ENCODE peak calls at places on chromosomes 2 and 18, in ten cellular contexts. F, N, Q, P, L, W, S, H, K and X are unnamed samples.

GRCh38 chr2:110173523-110173922 is 31.3 kb downstream of the NPHP1 start:
- DNase-seq in K (no peak), N (no peak), Q (no peak), W (no peak), H (no peak), S (no peak), P (no peak), L (peak), F (no peak), X (no peak)

GRCh38 chr18:21741511-21742322 is 1.1 kb downstream of the MIB1 start:
- DNase-seq in L (no peak), Q (peak), H (no peak), W (peak), F (peak), K (no peak), N (peak), S (peak), P (peak), X (peak)

GRCh38 chr18:76099931-76100457 is 395.0 kb downstream of the ZNF516 start:
- DNase-seq in F (no peak), W (no peak), N (no peak), H (no peak), K (no peak), Q (no peak), P (no peak), S (no peak), L (no peak), X (no peak)

GRCh38 chr2:23426284-23426905 is 41.4 kb downstream of the KLHL29 start:
- DNase-seq in P (peak), H (no peak), Q (no peak), L (peak), N (no peak), S (peak), W (no peak), K (no peak), F (no peak), X (no peak)

GRCh38 chr2:162202203-162202602 is 41.0 kb downstream of the FAP start:
- DNase-seq in P (no peak), K (no peak), W (no peak), Q (no peak), L (no peak), F (no peak), S (no peak), N (no peak), H (no peak), X (no peak)

GRCh38 chr18:74434466-74434865 is 22.6 kb downstream of the DIPK1C start:
- DNase-seq in L (no peak), F (no peak), P (no peak), W (no peak), S (no peak), K (no peak), H (no peak), Q (no peak), N (no peak), X (no peak)

GRCh38 chr2:112636605-112637288 is 9.0 kb upstream of the SLC20A1 start:
- DNase-seq in S (no peak), K (no peak), L (no peak), N (peak), Q (peak), F (peak), W (no peak), P (no peak), H (no peak), X (no peak)

GRCh38 chr2:16171425-16171920 is 231.1 kb downstream of the MYCN start:
- DNase-seq in K (no peak), F (no peak), Q (no peak), W (no peak), L (no peak), N (no peak), S (no peak), P (no peak), H (no peak), X (no peak)

GRCh38 chr2:40310303-40310702 is 141.6 kb downstream of the SLC8A1 start:
- DNase-seq in W (no peak), F (no peak), P (no peak), L (no peak), K (no peak), S (no peak), N (no peak), H (no peak), Q (no peak), X (no peak)

GRCh38 chr2:110121592-110121991 is 6.0 kb upstream of the MALL start:
- DNase-seq in Q (no peak), H (no peak), S (no peak), W (no peak), F (no peak), P (no peak), K (no peak), N (no peak), L (no peak), X (no peak)

GRCh38 chr18:35837922-35838496 is 134.5 kb upstream of the RMP24 start:
- DNase-seq in L (no peak), N (no peak), P (no peak), H (no peak), W (no peak), S (no peak), F (no peak), K (no peak), Q (no peak), X (no peak)

GRCh38 chr2:83282067-83282795 is 1176.8 kb downstream of the SUCLG1 start:
- DNase-seq in S (no peak), N (no peak), H (no peak), L (no peak), W (no peak), F (no peak), K (no peak), P (no peak), Q (no peak), X (no peak)

GRCh38 chr2:17430326-17430725 is 87.9 kb downstream of the RAD51AP2 start:
- DNase-seq in L (no peak), S (no peak), K (no peak), P (no peak), N (no peak), F (no peak), W (no peak), Q (no peak), H (no peak), X (no peak)
- TF ChIP-seq CTCF in L (no peak), S (no peak), K (no peak), P (no peak), N (no peak), F (no peak), W (no peak), Q (no peak), H (no peak), X (no peak)

GRCh38 chr2:37084797-37085196 is 479 bp downstream of the GPATCH11 start:
- DNase-seq in F (no peak), P (no peak), L (no peak), K (no peak), H (no peak), S (no peak), W (no peak), N (no peak), Q (no peak), X (no peak)
- TF ChIP-seq CTCF in F (no peak), P (no peak), L (no peak), K (no peak), H (no peak), S (no peak), W (no peak), N (no peak), Q (no peak), X (no peak)

GRCh38 chr2:100208375-100208774 is 66.0 kb upstream of the AFF3 start:
- DNase-seq in Q (no peak), W (no peak), H (no peak), K (no peak), P (no peak), F (no peak), S (no peak), L (no peak), N (no peak), X (peak)
- TF ChIP-seq CTCF in Q (no peak), W (no peak), H (peak), K (no peak), P (no peak), F (no peak), S (peak), L (no peak), N (no peak), X (no peak)

GRCh38 chr2:127709336-127709735 is 8.0 kb downstream of the SFT2D3 start:
- DNase-seq in W (peak), P (no peak), L (no peak), Q (no peak), S (no peak), K (no peak), H (no peak), N (no peak), F (no peak), X (no peak)
- TF ChIP-seq CTCF in W (no peak), P (no peak), L (no peak), Q (no peak), S (no peak), K (no peak), H (no peak), N (no peak), F (no peak), X (no peak)

DNA sequence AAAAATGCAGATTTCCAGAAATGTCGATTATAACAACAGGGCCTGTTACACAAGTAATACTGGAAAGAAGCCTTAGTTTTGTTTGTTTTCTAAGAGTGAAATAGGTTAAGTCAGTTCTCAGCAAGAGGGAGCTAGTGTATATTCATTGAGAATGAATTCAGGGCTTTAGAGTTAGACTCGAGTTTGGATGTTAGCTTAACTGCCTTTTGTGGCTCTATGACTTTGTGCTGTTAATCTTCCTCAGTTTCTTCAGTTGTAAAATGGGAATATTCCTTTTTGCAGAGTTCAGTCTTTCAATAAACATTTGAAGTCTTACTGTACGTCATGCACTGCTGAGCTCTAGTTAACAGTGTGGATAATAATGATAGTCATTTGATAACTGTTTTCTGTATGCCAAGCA is 989 bp downstream of the NDUFV2 start:
- DNase-seq in W (no peak), L (no peak), Q (peak), S (no peak), H (no peak), P (no peak), N (no peak), K (no peak), F (peak), X (no peak)
- TF ChIP-seq CTCF in W (no peak), L (no peak), Q (peak), S (peak), H (peak), P (no peak), N (no peak), K (no peak), F (no peak), X (no peak)

GRCh38 chr2:63699549-63699839 is 110.7 kb downstream of the MDH1 start:
- DNase-seq in L (peak), P (no peak), F (no peak), W (no peak), N (no peak), S (no peak), H (no peak), K (no peak), Q (no peak), X (no peak)

GRCh38 chr2:63697160-63697559 is 108.4 kb downstream of the MDH1 start:
- DNase-seq in W (no peak), L (no peak), N (no peak), K (no peak), P (no peak), H (no peak), F (no peak), Q (no peak), S (no peak), X (no peak)

GRCh38 chr2:63701406-63701805 is 112.6 kb downstream of the MDH1 start:
- DNase-seq in F (no peak), S (no peak), K (no peak), H (no peak), Q (no peak), W (no peak), N (no peak), P (no peak), L (no peak), X (no peak)

GRCh38 chr2:63700276-63700675 is 111.5 kb downstream of the MDH1 start:
- DNase-seq in H (no peak), Q (no peak), L (no peak), P (no peak), F (no peak), W (no peak), S (no peak), K (no peak), N (no peak), X (no peak)

GRCh38 chr2:63698825-63699548 is 110.2 kb downstream of the MDH1 start:
- DNase-seq in S (no peak), H (peak), Q (peak), P (peak), F (peak), K (peak), L (peak), N (peak), W (peak), X (no peak)
- TF ChIP-seq CTCF in S (peak), H (peak), Q (peak), P (peak), F (peak), K (peak), L (peak), N (peak), W (no peak), X (peak)

DNA sequence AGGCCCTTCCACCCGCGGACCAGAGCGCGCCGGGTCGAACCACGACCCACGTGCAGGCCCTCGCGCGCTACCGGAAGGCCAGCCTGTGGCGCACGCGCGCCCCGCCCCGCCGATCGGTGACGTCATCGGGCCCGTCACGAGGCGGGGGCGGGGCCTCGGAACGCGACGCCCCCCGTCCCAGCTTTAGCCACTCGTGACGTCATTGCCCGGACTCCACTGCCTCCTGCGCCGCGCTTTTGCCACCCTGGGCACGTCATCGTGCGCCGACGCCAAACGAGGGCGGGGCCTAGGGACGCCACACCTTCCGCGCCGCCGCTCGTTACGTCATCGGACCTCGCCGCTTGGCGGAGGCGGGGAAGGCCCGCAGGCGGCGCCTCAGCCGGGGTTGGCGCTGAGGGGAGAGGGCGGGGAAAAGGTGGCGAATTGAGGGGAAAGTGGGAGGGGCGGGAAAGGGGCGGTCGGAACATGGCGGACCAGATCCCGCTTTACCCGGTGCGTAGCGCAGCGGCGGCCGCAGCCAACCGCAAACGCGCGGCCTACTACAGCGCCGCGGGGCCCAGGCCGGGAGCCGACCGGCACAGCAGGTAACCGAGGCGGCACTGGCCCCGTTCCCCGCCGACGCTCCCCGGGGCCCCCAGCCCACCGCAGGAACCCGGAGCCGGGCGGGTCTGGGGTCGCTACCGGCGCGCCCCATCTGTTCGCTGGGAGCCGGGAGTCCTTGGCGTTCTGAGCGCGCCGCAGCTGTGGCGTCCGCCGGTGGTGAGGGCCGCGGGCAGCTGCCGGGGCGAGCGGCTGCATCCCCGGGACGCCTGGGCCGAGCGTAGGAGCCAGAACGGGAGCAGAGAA is at the start of gene ATP9B:
- DNase-seq in Q (peak), S (peak), W (peak), L (peak), K (peak), H (peak), P (peak), F (peak), N (peak), X (peak)
- TF ChIP-seq CTCF in Q (no peak), S (peak), W (no peak), L (no peak), K (peak), H (no peak), P (no peak), F (no peak), N (no peak), X (peak)

DNA sequence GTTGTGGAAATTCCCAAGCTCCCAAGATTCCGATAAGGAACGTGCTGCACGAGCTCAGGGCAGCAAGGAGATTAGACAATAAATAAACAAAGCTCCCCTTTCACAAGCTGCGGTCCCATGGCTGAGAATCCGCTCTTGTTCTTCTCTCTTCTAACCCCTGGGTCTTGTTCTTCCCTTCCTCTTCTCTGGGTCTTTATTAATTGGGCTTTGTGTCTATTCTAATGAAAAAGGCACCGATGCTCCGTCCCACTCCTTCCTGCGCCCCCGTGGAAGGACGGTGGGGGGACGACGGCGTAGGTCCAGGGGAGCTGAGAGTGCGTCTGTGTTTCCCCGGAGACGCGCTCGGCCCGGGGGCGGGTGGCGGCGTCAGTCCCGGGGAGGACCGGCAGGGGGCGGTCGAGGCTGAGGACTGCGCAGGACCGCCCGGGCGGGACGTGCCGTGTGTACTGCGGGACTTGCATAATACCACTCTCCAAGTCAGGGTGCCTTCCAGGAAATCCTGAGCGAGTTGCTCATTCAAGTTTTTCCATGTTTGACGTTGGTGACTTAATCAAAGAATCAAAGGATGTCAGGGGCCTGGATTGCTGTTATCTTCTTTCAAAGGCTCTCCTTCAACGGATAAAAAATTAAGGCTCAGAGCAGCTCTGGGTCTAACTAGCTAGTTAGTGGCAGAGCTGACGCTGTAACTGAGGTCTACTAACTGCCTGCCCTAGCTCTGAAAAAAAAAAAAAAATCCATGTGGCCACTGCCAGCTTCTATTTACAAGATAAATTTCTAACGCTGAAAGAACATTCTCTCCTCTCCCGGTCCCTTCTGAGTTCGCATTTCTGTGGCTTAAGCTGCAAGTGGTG is 321.4 kb downstream of the TGIF1 start:
- DNase-seq in Q (peak), S (peak), N (peak), P (peak), K (peak), L (peak), H (peak), F (peak), W (peak), X (peak)
- TF ChIP-seq CTCF in Q (peak), S (peak), N (peak), P (peak), K (peak), L (peak), H (peak), F (peak), W (peak), X (peak)